ENCODE peak calls at places on chromosomes 5 and 9, in seven cellular contexts. One of them, this sample, is unnamed.

GRCh38 chr9:90684776-90685175 is 42.2 kb upstream of the DIRAS2 start:
- DNase-seq in cardiac muscle cell: no peak
- DNase-seq in nephron progenitor cell: no peak
- DNase-seq in LHCN-M2: no peak
- DNase-seq in iPS-NIHi11: no peak
- DNase-seq in iris pigment epithelial cell: no peak
- DNase-seq in NCI-H510A: no peak
- DNase-seq in this sample: no peak

GRCh38 chr5:170571331-170571731 is 67.5 kb downstream of the KCNIP1 start:
- DNase-seq in LHCN-M2: peak; percentile 4
- DNase-seq in NCI-H510A: no peak
- DNase-seq in nephron progenitor cell: no peak
- DNase-seq in iris pigment epithelial cell: peak; percentile 89
- DNase-seq in cardiac muscle cell: no peak
- DNase-seq in iPS-NIHi11: peak; percentile 39
- DNase-seq in this sample: peak; percentile 3

GRCh38 chr9:116271991-116272390 is 118.4 kb downstream of the PAPPA start:
- DNase-seq in iPS-NIHi11: peak; percentile 82
- DNase-seq in iris pigment epithelial cell: no peak
- DNase-seq in cardiac muscle cell: no peak
- DNase-seq in nephron progenitor cell: no peak
- DNase-seq in LHCN-M2: no peak
- DNase-seq in NCI-H510A: no peak
- DNase-seq in this sample: no peak

GRCh38 chr9:113876806-113877236 is 712 bp downstream of the ZNF618 start:
- DNase-seq in iPS-NIHi11: no peak
- DNase-seq in LHCN-M2: peak; percentile 31
- DNase-seq in cardiac muscle cell: peak; percentile 36
- DNase-seq in NCI-H510A: no peak
- DNase-seq in iris pigment epithelial cell: no peak
- DNase-seq in nephron progenitor cell: no peak
- DNase-seq in this sample: peak; percentile 51

GRCh38 chr5:174636081-174636480 is 88.3 kb upstream of the MSX2 start:
- DNase-seq in nephron progenitor cell: no peak
- DNase-seq in cardiac muscle cell: no peak
- DNase-seq in NCI-H510A: no peak
- DNase-seq in iPS-NIHi11: no peak
- DNase-seq in iris pigment epithelial cell: no peak
- DNase-seq in LHCN-M2: no peak
- DNase-seq in this sample: no peak

GRCh38 chr5:110536120-110537115 is 190.1 kb downstream of the TMEM232 start:
- DNase-seq in iPS-NIHi11: peak; percentile 32
- DNase-seq in LHCN-M2: peak; percentile 38
- DNase-seq in nephron progenitor cell: no peak
- DNase-seq in cardiac muscle cell: no peak
- DNase-seq in NCI-H510A: no peak
- DNase-seq in iris pigment epithelial cell: no peak
- DNase-seq in this sample: no peak

GRCh38 chr9:92723299-92723625 is 41.4 kb downstream of the BICD2 start:
- DNase-seq in LHCN-M2: no peak
- DNase-seq in iPS-NIHi11: no peak
- DNase-seq in iris pigment epithelial cell: peak; percentile 39
- DNase-seq in NCI-H510A: no peak
- DNase-seq in cardiac muscle cell: no peak
- DNase-seq in nephron progenitor cell: no peak
- DNase-seq in this sample: no peak

GRCh38 chr5:180395540-180396274 is 42.6 kb upstream of the GFPT2 start:
- DNase-seq in NCI-H510A: no peak
- DNase-seq in nephron progenitor cell: no peak
- DNase-seq in iPS-NIHi11: peak; percentile 1
- DNase-seq in LHCN-M2: peak; percentile 25
- DNase-seq in cardiac muscle cell: no peak
- DNase-seq in iris pigment epithelial cell: no peak
- DNase-seq in this sample: no peak

GRCh38 chr9:88421348-88421747 is 33.1 kb downstream of the SPIN1 start:
- DNase-seq in cardiac muscle cell: no peak
- DNase-seq in nephron progenitor cell: no peak
- DNase-seq in iris pigment epithelial cell: no peak
- DNase-seq in iPS-NIHi11: no peak
- DNase-seq in LHCN-M2: no peak
- DNase-seq in NCI-H510A: no peak
- DNase-seq in this sample: no peak

GRCh38 chr5:124677376-124677998 is 69.0 kb downstream of the ZNF608 start:
- DNase-seq in cardiac muscle cell: no peak
- DNase-seq in iPS-NIHi11: no peak
- DNase-seq in NCI-H510A: no peak
- DNase-seq in LHCN-M2: peak; percentile 16
- DNase-seq in iris pigment epithelial cell: peak; percentile 74
- DNase-seq in nephron progenitor cell: no peak
- DNase-seq in this sample: peak; percentile 57

GRCh38 chr5:38714240-38714639 is 131.6 kb upstream of the OSMR start:
- DNase-seq in iPS-NIHi11: no peak
- DNase-seq in iris pigment epithelial cell: no peak
- DNase-seq in NCI-H510A: no peak
- DNase-seq in cardiac muscle cell: no peak
- DNase-seq in nephron progenitor cell: no peak
- DNase-seq in LHCN-M2: no peak
- DNase-seq in this sample: no peak

GRCh38 chr9:106621299-106621920 is 241.6 kb upstream of the ZNF462 start:
- DNase-seq in iPS-NIHi11: peak; percentile 35
- DNase-seq in LHCN-M2: peak; percentile 30
- DNase-seq in nephron progenitor cell: no peak
- DNase-seq in iris pigment epithelial cell: no peak
- DNase-seq in cardiac muscle cell: peak; percentile 7
- DNase-seq in NCI-H510A: no peak
- DNase-seq in this sample: no peak

GRCh38 chr5:64594025-64594424 is 88.2 kb downstream of the RGS7BP start:
- DNase-seq in NCI-H510A: no peak
- DNase-seq in iPS-NIHi11: no peak
- DNase-seq in iris pigment epithelial cell: no peak
- DNase-seq in LHCN-M2: no peak
- DNase-seq in nephron progenitor cell: no peak
- DNase-seq in cardiac muscle cell: no peak
- DNase-seq in this sample: no peak

GRCh38 chr5:88671808-88672499 is 211.0 kb downstream of the MEF2C start:
- DNase-seq in nephron progenitor cell: no peak
- DNase-seq in NCI-H510A: no peak
- DNase-seq in LHCN-M2: no peak
- DNase-seq in iPS-NIHi11: peak; percentile 41
- DNase-seq in iris pigment epithelial cell: no peak
- DNase-seq in cardiac muscle cell: no peak
- DNase-seq in this sample: no peak

GRCh38 chr5:180492226-180492903 is 1.8 kb upstream of the CNOT6 start:
- DNase-seq in iris pigment epithelial cell: no peak
- DNase-seq in iPS-NIHi11: no peak
- DNase-seq in NCI-H510A: no peak
- DNase-seq in nephron progenitor cell: no peak
- DNase-seq in cardiac muscle cell: no peak
- DNase-seq in LHCN-M2: no peak
- DNase-seq in this sample: no peak

GRCh38 chr9:91727316-91727861 is 222.6 kb downstream of the ROR2 start:
- DNase-seq in LHCN-M2: peak; percentile 26
- DNase-seq in iris pigment epithelial cell: peak; percentile 41
- DNase-seq in iPS-NIHi11: peak; percentile 86
- DNase-seq in nephron progenitor cell: peak; percentile 57
- DNase-seq in NCI-H510A: peak; percentile 33
- DNase-seq in cardiac muscle cell: peak; percentile 78
- DNase-seq in this sample: peak; percentile 61

GRCh38 chr9:34594177-34594576 is 4.7 kb upstream of the CNTFR start:
- DNase-seq in iris pigment epithelial cell: no peak
- DNase-seq in cardiac muscle cell: no peak
- DNase-seq in NCI-H510A: no peak
- DNase-seq in LHCN-M2: no peak
- DNase-seq in nephron progenitor cell: no peak
- DNase-seq in iPS-NIHi11: no peak
- DNase-seq in this sample: no peak

GRCh38 chr9:121395558-121395957 is 25.5 kb upstream of the STOM start:
- DNase-seq in cardiac muscle cell: no peak
- DNase-seq in iPS-NIHi11: no peak
- DNase-seq in NCI-H510A: no peak
- DNase-seq in nephron progenitor cell: no peak
- DNase-seq in LHCN-M2: no peak
- DNase-seq in iris pigment epithelial cell: no peak
- DNase-seq in this sample: no peak

GRCh38 chr5:28896949-28897348 is 1858.6 kb upstream of the CDH9 start:
- DNase-seq in LHCN-M2: peak; percentile 13
- DNase-seq in iPS-NIHi11: no peak
- DNase-seq in iris pigment epithelial cell: peak; percentile 1
- DNase-seq in NCI-H510A: no peak
- DNase-seq in cardiac muscle cell: no peak
- DNase-seq in nephron progenitor cell: no peak
- DNase-seq in this sample: peak; percentile 1

GRCh38 chr5:67206381-67207328 is 10.1 kb upstream of the CD180 start:
- DNase-seq in iPS-NIHi11: no peak
- DNase-seq in LHCN-M2: peak; percentile 91
- DNase-seq in iris pigment epithelial cell: peak; percentile 82
- DNase-seq in cardiac muscle cell: no peak
- DNase-seq in NCI-H510A: no peak
- DNase-seq in nephron progenitor cell: no peak
- DNase-seq in this sample: peak; percentile 60

GRCh38 chr5:174535691-174536090 is 188.7 kb upstream of the MSX2 start:
- DNase-seq in LHCN-M2: no peak
- DNase-seq in cardiac muscle cell: no peak
- DNase-seq in iPS-NIHi11: no peak
- DNase-seq in iris pigment epithelial cell: peak; percentile 82
- DNase-seq in NCI-H510A: no peak
- DNase-seq in nephron progenitor cell: no peak
- DNase-seq in this sample: peak; percentile 11

GRCh38 chr9:131697097-131697496 is 42.8 kb downstream of the RAPGEF1 start:
- DNase-seq in iPS-NIHi11: peak; percentile 43
- DNase-seq in iris pigment epithelial cell: peak; percentile 50
- DNase-seq in nephron progenitor cell: peak; percentile 23
- DNase-seq in cardiac muscle cell: peak; percentile 13
- DNase-seq in NCI-H510A: no peak
- DNase-seq in LHCN-M2: no peak
- DNase-seq in this sample: peak; percentile 36

GRCh38 chr5:153222956-153223355 is 267.5 kb upstream of the GRIA1 start:
- DNase-seq in iris pigment epithelial cell: peak; percentile 73
- DNase-seq in cardiac muscle cell: no peak
- DNase-seq in LHCN-M2: peak; percentile 87
- DNase-seq in nephron progenitor cell: no peak
- DNase-seq in iPS-NIHi11: no peak
- DNase-seq in NCI-H510A: no peak
- DNase-seq in this sample: peak; percentile 80

GRCh38 chr9:70412678-70413426 is 1.6 kb downstream of the KLF9 start:
- DNase-seq in iris pigment epithelial cell: peak; percentile 81
- DNase-seq in iPS-NIHi11: peak; percentile 32
- DNase-seq in NCI-H510A: peak; percentile 32
- DNase-seq in LHCN-M2: peak; percentile 83
- DNase-seq in cardiac muscle cell: peak; percentile 69
- DNase-seq in nephron progenitor cell: peak; percentile 36
- DNase-seq in this sample: peak; percentile 85

GRCh38 chr5:139796061-139796806 is 626 bp downstream of the PSD2 start:
- DNase-seq in nephron progenitor cell: peak; percentile 67
- DNase-seq in LHCN-M2: no peak
- DNase-seq in cardiac muscle cell: peak; percentile 19
- DNase-seq in iPS-NIHi11: peak; percentile 75
- DNase-seq in NCI-H510A: no peak
- DNase-seq in iris pigment epithelial cell: no peak
- DNase-seq in this sample: no peak

GRCh38 chr9:118529210-118529609 is 825.0 kb downstream of the TLR4 start:
- DNase-seq in LHCN-M2: peak; percentile 79
- DNase-seq in iPS-NIHi11: no peak
- DNase-seq in iris pigment epithelial cell: peak; percentile 21
- DNase-seq in nephron progenitor cell: no peak
- DNase-seq in NCI-H510A: no peak
- DNase-seq in cardiac muscle cell: no peak
- DNase-seq in this sample: peak; percentile 58

GRCh38 chr5:33362915-33363314 is 77.8 kb upstream of the TARS1 start:
- DNase-seq in iPS-NIHi11: peak; percentile 25
- DNase-seq in cardiac muscle cell: peak; percentile 90
- DNase-seq in NCI-H510A: no peak
- DNase-seq in nephron progenitor cell: no peak
- DNase-seq in LHCN-M2: no peak
- DNase-seq in iris pigment epithelial cell: peak; percentile 61
- DNase-seq in this sample: peak; percentile 92

GRCh38 chr5:122145906-122146305 is 16.6 kb downstream of the ZNF474 start:
- DNase-seq in LHCN-M2: no peak
- DNase-seq in iris pigment epithelial cell: no peak
- DNase-seq in nephron progenitor cell: no peak
- DNase-seq in cardiac muscle cell: no peak
- DNase-seq in iPS-NIHi11: no peak
- DNase-seq in NCI-H510A: no peak
- DNase-seq in this sample: no peak

GRCh38 chr9:127960410-127961165 is 20.2 kb downstream of the EEIG1 start:
- DNase-seq in cardiac muscle cell: no peak
- DNase-seq in nephron progenitor cell: no peak
- DNase-seq in NCI-H510A: no peak
- DNase-seq in iPS-NIHi11: no peak
- DNase-seq in iris pigment epithelial cell: no peak
- DNase-seq in LHCN-M2: peak; percentile 61
- DNase-seq in this sample: no peak

GRCh38 chr9:4491621-4491975 is 1.3 kb downstream of the SLC1A1 start:
- DNase-seq in nephron progenitor cell: no peak
- DNase-seq in LHCN-M2: no peak
- DNase-seq in iPS-NIHi11: peak; percentile 62
- DNase-seq in iris pigment epithelial cell: no peak
- DNase-seq in NCI-H510A: no peak
- DNase-seq in cardiac muscle cell: no peak
- DNase-seq in this sample: no peak

GRCh38 chr5:125093776-125094175 is 347.3 kb upstream of the ZNF608 start:
- DNase-seq in iPS-NIHi11: peak; percentile 3
- DNase-seq in cardiac muscle cell: no peak
- DNase-seq in nephron progenitor cell: no peak
- DNase-seq in LHCN-M2: peak; percentile 84
- DNase-seq in NCI-H510A: no peak
- DNase-seq in iris pigment epithelial cell: peak; percentile 86
- DNase-seq in this sample: peak; percentile 97

GRCh38 chr9:21626493-21626892 is 144.4 kb upstream of the IFNE start:
- DNase-seq in nephron progenitor cell: no peak
- DNase-seq in NCI-H510A: no peak
- DNase-seq in iris pigment epithelial cell: no peak
- DNase-seq in iPS-NIHi11: no peak
- DNase-seq in cardiac muscle cell: no peak
- DNase-seq in LHCN-M2: no peak
- DNase-seq in this sample: no peak

GRCh38 chr5:36393656-36394438 is 92.1 kb upstream of the RANBP3L start:
- DNase-seq in LHCN-M2: no peak
- DNase-seq in iris pigment epithelial cell: no peak
- DNase-seq in NCI-H510A: no peak
- DNase-seq in nephron progenitor cell: no peak
- DNase-seq in cardiac muscle cell: no peak
- DNase-seq in iPS-NIHi11: no peak
- DNase-seq in this sample: no peak

GRCh38 chr5:98109561-98110006 is 663.9 kb upstream of the RGMB start:
- DNase-seq in iPS-NIHi11: no peak
- DNase-seq in iris pigment epithelial cell: peak; percentile 89
- DNase-seq in cardiac muscle cell: no peak
- DNase-seq in nephron progenitor cell: no peak
- DNase-seq in NCI-H510A: no peak
- DNase-seq in LHCN-M2: peak; percentile 97
- DNase-seq in this sample: peak; percentile 31

GRCh38 chr9:73152445-73152844 is 780 bp downstream of the ANXA1 start:
- DNase-seq in NCI-H510A: no peak
- DNase-seq in iPS-NIHi11: no peak
- DNase-seq in nephron progenitor cell: no peak
- DNase-seq in iris pigment epithelial cell: peak; percentile 31
- DNase-seq in LHCN-M2: peak; percentile 68
- DNase-seq in cardiac muscle cell: peak; percentile 10
- DNase-seq in this sample: peak; percentile 74

GRCh38 chr5:103560826-103561225 is 1.8 kb downstream of the NUDT12 start:
- DNase-seq in LHCN-M2: no peak
- DNase-seq in nephron progenitor cell: no peak
- DNase-seq in NCI-H510A: no peak
- DNase-seq in cardiac muscle cell: no peak
- DNase-seq in iPS-NIHi11: no peak
- DNase-seq in iris pigment epithelial cell: no peak
- DNase-seq in this sample: no peak

GRCh38 chr9:136902259-136902821 is 16.0 kb downstream of the TRAF2 start:
- DNase-seq in iPS-NIHi11: no peak
- DNase-seq in iris pigment epithelial cell: peak; percentile 89
- DNase-seq in nephron progenitor cell: no peak
- DNase-seq in cardiac muscle cell: no peak
- DNase-seq in NCI-H510A: no peak
- DNase-seq in LHCN-M2: no peak
- DNase-seq in this sample: peak; percentile 16

GRCh38 chr5:157162919-157163510 is 3.0 kb downstream of the GARIN3 start:
- DNase-seq in iris pigment epithelial cell: no peak
- DNase-seq in nephron progenitor cell: no peak
- DNase-seq in cardiac muscle cell: no peak
- DNase-seq in iPS-NIHi11: no peak
- DNase-seq in LHCN-M2: no peak
- DNase-seq in NCI-H510A: no peak
- DNase-seq in this sample: no peak

This sample was measured in cardiac fibroblast.